ENCODE peak calls at places on chromosomes 1 and 21, in six cellular contexts. One of them, this sample, is unnamed.

GRCh38 chr1:91889717-91890459 is 3.9 kb upstream of the TGFBR3 start:
- DNase-seq in stimulated activated CD8-positive, alpha-beta memory T cell treated with anti-CD3 and anti-CD28 coated beads, Interleukin-4, amount 100 ng/mL, for 4 hours: no peak
- DNase-seq in activated CD4-positive, alpha-beta memory T cell treated with anti-CD3 and anti-CD28 coated beads, Interleukin-2, amount 10 ng/mL, durations not matched to agents 7 days and 5 days: no peak
- DNase-seq in colonic mucosa: no peak
- DNase-seq in fibroblast of villous mesenchyme: peak; percentile 40
- DNase-seq in G401: no peak
- DNase-seq in this sample: no peak

GRCh38 chr21:45304945-45305344 is 17.2 kb upstream of the POFUT2 start:
- DNase-seq in colonic mucosa: no peak
- DNase-seq in G401: no peak
- DNase-seq in stimulated activated CD8-positive, alpha-beta memory T cell treated with anti-CD3 and anti-CD28 coated beads, Interleukin-4, amount 100 ng/mL, for 4 hours: no peak
- DNase-seq in activated CD4-positive, alpha-beta memory T cell treated with anti-CD3 and anti-CD28 coated beads, Interleukin-2, amount 10 ng/mL, durations not matched to agents 7 days and 5 days: no peak
- DNase-seq in fibroblast of villous mesenchyme: no peak
- DNase-seq in this sample: peak; percentile 13

GRCh38 chr1:230231739-230232075 is 164.7 kb downstream of the GALNT2 start:
- DNase-seq in colonic mucosa: peak; percentile 87
- DNase-seq in fibroblast of villous mesenchyme: peak; percentile 71
- DNase-seq in activated CD4-positive, alpha-beta memory T cell treated with anti-CD3 and anti-CD28 coated beads, Interleukin-2, amount 10 ng/mL, durations not matched to agents 7 days and 5 days: no peak
- DNase-seq in stimulated activated CD8-positive, alpha-beta memory T cell treated with anti-CD3 and anti-CD28 coated beads, Interleukin-4, amount 100 ng/mL, for 4 hours: no peak
- DNase-seq in G401: no peak
- DNase-seq in this sample: peak; percentile 92

GRCh38 chr21:41183575-41183974 is 15.6 kb downstream of the BACE2 start:
- DNase-seq in G401: no peak
- DNase-seq in colonic mucosa: no peak
- DNase-seq in activated CD4-positive, alpha-beta memory T cell treated with anti-CD3 and anti-CD28 coated beads, Interleukin-2, amount 10 ng/mL, durations not matched to agents 7 days and 5 days: no peak
- DNase-seq in fibroblast of villous mesenchyme: no peak
- DNase-seq in stimulated activated CD8-positive, alpha-beta memory T cell treated with anti-CD3 and anti-CD28 coated beads, Interleukin-4, amount 100 ng/mL, for 4 hours: no peak
- DNase-seq in this sample: no peak

GRCh38 chr1:222370911-222371717 is 176.8 kb downstream of the HHIPL2 start:
- DNase-seq in colonic mucosa: no peak
- DNase-seq in G401: no peak
- DNase-seq in activated CD4-positive, alpha-beta memory T cell treated with anti-CD3 and anti-CD28 coated beads, Interleukin-2, amount 10 ng/mL, durations not matched to agents 7 days and 5 days: no peak
- DNase-seq in stimulated activated CD8-positive, alpha-beta memory T cell treated with anti-CD3 and anti-CD28 coated beads, Interleukin-4, amount 100 ng/mL, for 4 hours: no peak
- DNase-seq in fibroblast of villous mesenchyme: peak; percentile 65
- DNase-seq in this sample: no peak

GRCh38 chr1:219412772-219413171 is 200.1 kb downstream of the ZC3H11B start:
- DNase-seq in stimulated activated CD8-positive, alpha-beta memory T cell treated with anti-CD3 and anti-CD28 coated beads, Interleukin-4, amount 100 ng/mL, for 4 hours: no peak
- DNase-seq in colonic mucosa: no peak
- DNase-seq in G401: no peak
- DNase-seq in activated CD4-positive, alpha-beta memory T cell treated with anti-CD3 and anti-CD28 coated beads, Interleukin-2, amount 10 ng/mL, durations not matched to agents 7 days and 5 days: no peak
- DNase-seq in fibroblast of villous mesenchyme: peak; percentile 31
- DNase-seq in this sample: no peak

GRCh38 chr1:6471969-6472368 is 6.0 kb upstream of the TNFRSF25 start:
- DNase-seq in G401: no peak
- DNase-seq in colonic mucosa: peak; percentile 89
- DNase-seq in stimulated activated CD8-positive, alpha-beta memory T cell treated with anti-CD3 and anti-CD28 coated beads, Interleukin-4, amount 100 ng/mL, for 4 hours: no peak
- DNase-seq in activated CD4-positive, alpha-beta memory T cell treated with anti-CD3 and anti-CD28 coated beads, Interleukin-2, amount 10 ng/mL, durations not matched to agents 7 days and 5 days: no peak
- DNase-seq in fibroblast of villous mesenchyme: no peak
- DNase-seq in this sample: peak; percentile 92

GRCh38 chr1:2799811-2800663 is 1.5 kb downstream of the TTC34 start:
- DNase-seq in stimulated activated CD8-positive, alpha-beta memory T cell treated with anti-CD3 and anti-CD28 coated beads, Interleukin-4, amount 100 ng/mL, for 4 hours: no peak
- DNase-seq in activated CD4-positive, alpha-beta memory T cell treated with anti-CD3 and anti-CD28 coated beads, Interleukin-2, amount 10 ng/mL, durations not matched to agents 7 days and 5 days: no peak
- DNase-seq in colonic mucosa: no peak
- DNase-seq in G401: no peak
- DNase-seq in fibroblast of villous mesenchyme: no peak
- DNase-seq in this sample: peak; percentile 34